ENCODE peak calls at places on chromosomes 11 and 22, in seven cellular contexts. Y, B, N, C, Z, P and T are unnamed samples.

GRCh38 chr22:42716649-42717127 is 4.0 kb downstream of the A4GALT start:
- DNase-seq in Y (no peak), B (no peak), N (no peak), C (no peak), Z (no peak), P (no peak), T (no peak)

GRCh38 chr11:22208151-22208858 is 15.4 kb downstream of the ANO5 start:
- DNase-seq in Y (no peak), B (no peak), N (no peak), C (no peak), Z (no peak), P (no peak), T (no peak)

GRCh38 chr11:67303132-67303988 is at the start of gene SSH3:
- DNase-seq in Y (peak), B (no peak), N (peak), C (peak), Z (peak), P (peak), T (peak)

GRCh38 chr11:57496109-57496820 is 19.2 kb downstream of the SLC43A1 start:
- DNase-seq in Y (no peak), B (no peak), N (no peak), C (no peak), Z (no peak), P (no peak), T (no peak)

GRCh38 chr11:47336595-47336994 is 15.9 kb downstream of the MYBPC3 start:
- DNase-seq in Y (no peak), B (no peak), N (no peak), C (no peak), Z (no peak), P (no peak), T (no peak)

GRCh38 chr11:13837286-13837685 is 125.2 kb upstream of the SPON1 start:
- DNase-seq in Y (no peak), B (no peak), N (peak), C (no peak), Z (peak), P (no peak), T (no peak)

GRCh38 chr11:125180413-125181305 is 16.1 kb downstream of the PKNOX2 start:
- DNase-seq in Y (no peak), B (no peak), N (peak), C (no peak), Z (peak), P (no peak), T (no peak)

GRCh38 chr22:44919691-44920090 is 90.1 kb downstream of the PHF21B start:
- DNase-seq in Y (no peak), B (no peak), N (no peak), C (no peak), Z (no peak), P (no peak), T (no peak)

GRCh38 chr11:60345489-60345888 is 18.4 kb downstream of the MS4A6E start:
- DNase-seq in Y (peak), B (no peak), N (no peak), C (peak), Z (no peak), P (no peak), T (peak)

GRCh38 chr22:42268852-42269406 is 1.5 kb downstream of the TCF20 start:
- DNase-seq in Y (no peak), B (no peak), N (no peak), C (no peak), Z (no peak), P (no peak), T (no peak)

GRCh38 chr22:30575011-30575671 is 676 bp upstream of the GAL3ST1 start:
- DNase-seq in Y (no peak), B (no peak), N (peak), C (no peak), Z (peak), P (no peak), T (no peak)

GRCh38 chr11:67178878-67179277 is 59.8 kb downstream of the KDM2A start:
- DNase-seq in Y (no peak), B (no peak), N (peak), C (no peak), Z (peak), P (no peak), T (no peak)

GRCh38 chr22:36775589-36775965 is 342 bp downstream of the IFT27 start:
- DNase-seq in Y (peak), B (peak), N (peak), C (peak), Z (peak), P (no peak), T (no peak)